ENCODE peak calls at places on chromosomes 4 and X, in eight cellular contexts. E, V, B, P, H, D, A and K are unnamed samples.
A peak's percentile ranks its signal among the peaks of the same experiment; 100 is the strongest.

GRCh38 chrX:39688576-39689373 is 409.0 kb downstream of the BCOR start:
- DNase-seq in E (no peak), V (no peak), B (no peak), P (no peak), H (peak; percentile 96), D (peak; percentile 66), A (peak; percentile 83), K (peak; percentile 72)

GRCh38 chrX:153814591-153815315 is 15.6 kb downstream of the PDZD4 start:
- DNase-seq in E (no peak), V (no peak), B (no peak), P (no peak), H (peak; percentile 53), D (peak; percentile 5), A (peak; percentile 10), K (no peak)

GRCh38 chrX:119790977-119791436 is 423 bp downstream of the RPL39 start:
- DNase-seq in E (no peak), V (peak; percentile 18), B (peak; percentile 46), P (peak; percentile 61), H (peak; percentile 58), D (no peak), A (peak; percentile 64), K (no peak)

GRCh38 chrX:30488092-30488491 is 89.5 kb downstream of the TASL start:
- DNase-seq in E (no peak), V (no peak), B (no peak), P (no peak), H (peak; percentile 33), D (no peak), A (no peak), K (no peak)

GRCh38 chrX:114071412-114071811 is 512.5 kb upstream of the HTR2C start:
- DNase-seq in E (no peak), V (no peak), B (no peak), P (no peak), H (no peak), D (no peak), A (no peak), K (no peak)

GRCh38 chr4:188728359-188728758 is 589.1 kb downstream of the TRIML1 start:
- DNase-seq in E (no peak), V (no peak), B (no peak), P (no peak), H (no peak), D (no peak), A (no peak), K (no peak)

GRCh38 chr4:39502034-39502658 is 25.1 kb downstream of the UGDH start:
- DNase-seq in E (peak; percentile 43), V (no peak), B (no peak), P (no peak), H (no peak), D (no peak), A (no peak), K (no peak)

GRCh38 chrX:79259073-79259689 is 108.0 kb downstream of the ITM2A start:
- DNase-seq in E (no peak), V (peak; percentile 35), B (peak; percentile 77), P (peak; percentile 79), H (no peak), D (no peak), A (no peak), K (no peak)

GRCh38 chrX:119693996-119694451 is 1.1 kb upstream of the SEPTIN6 start:
- DNase-seq in E (no peak), V (no peak), B (no peak), P (no peak), H (peak; percentile 72), D (no peak), A (no peak), K (no peak)

DNA sequence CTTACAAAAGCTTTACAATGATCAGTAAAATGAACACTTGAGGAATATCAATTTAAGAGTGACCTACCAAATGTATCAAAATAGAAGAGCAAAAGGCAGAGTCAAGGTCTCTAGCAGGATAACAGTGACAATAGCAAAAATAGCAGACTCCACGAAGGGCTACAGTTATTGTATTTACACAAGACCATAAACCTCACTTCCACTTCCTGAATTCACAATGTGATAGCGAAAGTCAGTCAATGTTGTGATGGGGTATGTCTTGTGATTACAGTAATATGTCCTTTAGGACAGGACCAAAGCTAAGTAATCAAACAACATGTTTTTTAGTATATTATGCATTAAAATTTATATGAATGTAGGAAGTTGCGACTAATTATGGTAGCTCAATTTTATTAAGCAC is 139.6 kb downstream of the IQCM start:
- DNase-seq in E (no peak), V (no peak), B (no peak), P (no peak), H (no peak), D (no peak), A (no peak), K (no peak)
- H3K4me3 ChIP-seq in E (no peak overlapping the region), V (no peak overlapping the region), B (no peak overlapping the region), P (no peak overlapping the region), H (no peak overlapping the region), D (no peak overlapping the region), A (no peak overlapping the region), K (no peak overlapping the region)

GRCh38 chrX:49233176-49233575 is at the start of gene CACNA1F:
- DNase-seq in E (no peak), V (no peak), B (no peak), P (no peak), H (no peak), D (no peak), A (no peak), K (no peak)

GRCh38 chrX:49228185-49228584 is 5.0 kb downstream of the CACNA1F start:
- DNase-seq in E (no peak), V (no peak), B (no peak), P (no peak), H (no peak), D (no peak), A (no peak), K (no peak)

GRCh38 chrX:49231333-49232000 is 1.7 kb downstream of the CACNA1F start:
- DNase-seq in E (no peak), V (no peak), B (no peak), P (no peak), H (no peak), D (no peak), A (no peak), K (no peak)

GRCh38 chrX:49232525-49232924 is 615 bp downstream of the CACNA1F start:
- DNase-seq in E (no peak), V (no peak), B (no peak), P (no peak), H (no peak), D (no peak), A (no peak), K (no peak)

DNA sequence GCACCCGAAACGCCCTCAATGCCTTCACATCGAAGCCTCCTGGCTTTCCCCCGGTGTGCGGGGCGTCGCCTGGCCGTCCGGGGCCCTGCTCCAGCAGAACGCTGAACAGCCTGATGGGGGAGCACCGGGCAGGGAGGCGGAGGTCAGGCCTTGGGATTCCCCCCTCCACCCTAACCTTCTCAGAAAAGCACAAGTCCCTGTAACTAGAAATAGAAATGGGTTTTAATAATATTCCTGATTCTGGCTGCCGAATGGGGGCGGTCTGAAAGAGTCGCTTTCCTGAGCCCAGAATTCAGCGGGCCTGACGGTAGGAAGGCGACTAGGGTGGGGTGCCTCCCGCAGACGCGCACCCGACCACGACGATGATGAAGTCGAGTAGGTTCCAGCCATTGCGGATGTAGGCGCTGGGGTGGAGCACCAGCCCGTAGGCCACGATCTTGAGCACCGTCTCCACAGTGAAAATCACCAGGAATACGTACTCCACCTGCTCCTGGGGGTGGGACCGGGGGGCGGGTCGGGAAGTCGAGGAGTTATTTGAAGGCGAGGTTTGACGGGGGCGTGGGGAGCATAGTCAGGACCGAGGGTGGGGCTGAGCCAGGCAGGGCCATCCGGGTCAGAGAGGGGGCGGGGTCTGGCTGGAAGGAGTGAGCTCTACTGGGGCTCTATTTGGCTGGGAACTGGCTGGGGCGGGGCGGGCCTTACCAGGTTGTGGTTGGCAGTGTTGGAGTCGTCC is 2.5 kb downstream of the CACNA1F start:
- DNase-seq in E (no peak), V (peak; percentile 50), B (peak; percentile 39), P (peak; percentile 72), H (peak; percentile 94), D (peak; percentile 64), A (peak; percentile 68), K (peak; percentile 30)
- H3K4me3 ChIP-seq in E (peak overlapping the region; percentile 11), V (peak overlapping the region; percentile 48), B (no peak overlapping the region), P (peak overlapping the region; percentile 45), H (peak overlapping the region; percentile 40), D (peak overlapping the region; percentile 44), A (peak overlapping the region; percentile 36), K (no peak overlapping the region)

GRCh38 chrX:53290441-53291041 is 9.2 kb upstream of the IQSEC2 start:
- DNase-seq in E (no peak), V (no peak), B (no peak), P (no peak), H (no peak), D (peak; percentile 45), A (no peak), K (no peak)

GRCh38 chrX:53284684-53285447 is 3.5 kb upstream of the IQSEC2 start:
- DNase-seq in E (no peak), V (peak; percentile 42), B (peak; percentile 40), P (peak; percentile 53), H (peak; percentile 88), D (peak; percentile 64), A (no peak), K (peak; percentile 57)

GRCh38 chrX:53288173-53288572 is 6.8 kb upstream of the IQSEC2 start:
- DNase-seq in E (no peak), V (peak; percentile 10), B (peak; percentile 7), P (peak; percentile 50), H (peak; percentile 92), D (peak; percentile 56), A (peak; percentile 65), K (peak; percentile 34)

GRCh38 chrX:53285591-53285990 is 4.2 kb upstream of the IQSEC2 start:
- DNase-seq in E (no peak), V (no peak), B (no peak), P (no peak), H (no peak), D (no peak), A (no peak), K (no peak)

DNA sequence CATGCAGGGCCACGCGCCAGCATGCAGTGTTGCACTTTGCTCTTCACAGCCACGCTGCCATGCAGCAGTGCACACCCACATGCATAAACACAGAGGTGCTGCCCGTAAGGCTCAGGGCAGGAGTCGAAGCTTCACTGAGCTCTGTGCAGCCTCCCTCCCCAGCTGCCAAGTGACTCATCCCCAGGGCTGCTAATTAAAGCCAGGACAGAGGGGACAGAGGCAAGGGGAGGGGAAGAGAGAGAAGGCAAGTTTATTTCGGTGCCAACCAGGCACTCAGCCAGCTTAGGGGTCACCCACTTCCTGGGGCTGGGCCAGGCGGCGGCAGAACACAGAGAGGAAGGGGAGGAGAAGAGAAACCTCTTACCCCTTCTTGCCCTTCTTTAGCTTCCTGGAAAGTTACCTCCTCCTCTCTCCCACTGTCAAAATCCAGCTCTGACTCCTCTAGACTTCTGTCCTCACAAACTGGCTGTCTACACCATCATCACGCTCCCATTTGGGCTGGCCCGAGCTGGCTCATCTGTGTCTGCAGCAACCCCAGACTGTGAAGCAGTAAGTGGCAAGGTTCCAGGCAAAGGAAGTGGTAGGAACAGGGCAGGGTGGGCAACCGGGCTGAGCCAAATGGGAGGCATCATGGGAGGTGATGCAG is 6.2 kb upstream of the IQSEC2 start:
- DNase-seq in E (no peak), V (peak; percentile 45), B (peak; percentile 42), P (peak; percentile 60), H (no peak), D (peak; percentile 72), A (peak; percentile 77), K (peak; percentile 69)
- H3K4me3 ChIP-seq in E (no peak overlapping the region), V (peak overlapping the region; percentile 45), B (no peak overlapping the region), P (peak overlapping the region; percentile 56), H (no peak overlapping the region), D (no peak overlapping the region), A (no peak overlapping the region), K (no peak overlapping the region)

DNA sequence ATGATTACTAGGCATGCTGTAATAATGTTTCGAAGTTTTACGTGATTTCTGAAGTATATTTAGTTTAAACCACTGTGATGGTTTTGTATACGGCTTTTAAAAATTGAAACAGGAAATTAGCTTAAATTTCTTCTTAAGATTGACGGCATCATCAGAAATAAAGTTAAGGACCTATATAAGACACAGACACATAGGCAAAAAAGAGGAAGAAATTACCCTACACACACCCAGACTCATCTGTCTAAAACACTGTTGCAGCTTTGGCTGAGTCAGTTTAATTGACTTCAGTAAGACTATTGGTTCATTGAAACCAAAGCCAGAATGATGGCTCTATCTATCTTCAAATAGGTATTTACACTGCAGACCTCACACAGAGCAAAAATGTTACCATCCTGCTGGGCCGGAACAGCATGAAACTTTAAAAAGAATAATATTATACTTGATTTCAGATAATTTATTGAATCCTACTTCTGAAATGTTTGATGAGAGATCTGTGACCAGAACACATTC is 4.4 kb downstream of the HHIP start:
- DNase-seq in E (no peak), V (no peak), B (no peak), P (no peak), H (no peak), D (no peak), A (no peak), K (no peak)
- H3K4me3 ChIP-seq in E (no peak overlapping the region), V (no peak overlapping the region), B (no peak overlapping the region), P (no peak overlapping the region), H (no peak overlapping the region), D (no peak overlapping the region), A (no peak overlapping the region), K (no peak overlapping the region)